ENCODE peak calls at places on chromosomes 2 and 18, in five cellular contexts. One of them, this sample, is unnamed.
A peak's percentile ranks its signal among the peaks of the same experiment; 100 is the strongest.

GRCh38 chr2:27832396-27832795 is 57.8 kb downstream of the RBKS start:
- DNase-seq in A549: no peak
- DNase-seq in tibial artery: no peak
- DNase-seq in endothelial cell of umbilical vein: peak; percentile 78
- DNase-seq in mammary epithelial cell: peak; percentile 57
- DNase-seq in this sample: no peak

GRCh38 chr2:8927510-8928456 is 75.7 kb downstream of the MBOAT2 start:
- DNase-seq in A549: no peak
- DNase-seq in tibial artery: no peak
- DNase-seq in endothelial cell of umbilical vein: no peak
- DNase-seq in mammary epithelial cell: no peak
- DNase-seq in this sample: no peak

GRCh38 chr2:165621086-165621560 is 151.6 kb downstream of the CSRNP3 start:
- DNase-seq in A549: no peak
- DNase-seq in tibial artery: peak; percentile 29
- DNase-seq in endothelial cell of umbilical vein: peak; percentile 95
- DNase-seq in mammary epithelial cell: no peak
- DNase-seq in this sample: no peak

GRCh38 chr2:109238580-109238979 is 109.6 kb downstream of the SH3RF3 start:
- DNase-seq in A549: no peak
- DNase-seq in tibial artery: peak; percentile 85
- DNase-seq in endothelial cell of umbilical vein: peak; percentile 89
- DNase-seq in mammary epithelial cell: peak; percentile 48
- DNase-seq in this sample: peak; percentile 70

GRCh38 chr2:47898089-47898731 is 8.1 kb downstream of the FBXO11 start:
- DNase-seq in A549: no peak
- DNase-seq in tibial artery: no peak
- DNase-seq in endothelial cell of umbilical vein: peak; percentile 51
- DNase-seq in mammary epithelial cell: no peak
- DNase-seq in this sample: no peak

GRCh38 chr18:45760443-45761036 is 36.6 kb downstream of the SLC14A1 start:
- DNase-seq in A549: no peak
- DNase-seq in tibial artery: no peak
- DNase-seq in endothelial cell of umbilical vein: no peak
- DNase-seq in mammary epithelial cell: no peak
- DNase-seq in this sample: no peak

GRCh38 chr2:157866666-157867642 is 9.2 kb downstream of the ACVR1 start:
- DNase-seq in A549: no peak
- DNase-seq in tibial artery: no peak
- DNase-seq in endothelial cell of umbilical vein: no peak
- DNase-seq in mammary epithelial cell: no peak
- DNase-seq in this sample: no peak

GRCh38 chr2:127370010-127370409 is 17.8 kb downstream of the MAP3K2 start:
- DNase-seq in A549: no peak
- DNase-seq in tibial artery: no peak
- DNase-seq in endothelial cell of umbilical vein: no peak
- DNase-seq in mammary epithelial cell: no peak
- DNase-seq in this sample: no peak

GRCh38 chr2:96114903-96115581 is 1.3 kb downstream of the ADRA2B start:
- DNase-seq in A549: no peak
- DNase-seq in tibial artery: no peak
- DNase-seq in endothelial cell of umbilical vein: no peak
- DNase-seq in mammary epithelial cell: no peak
- DNase-seq in this sample: peak; percentile 13

GRCh38 chr18:36335476-36336279 is 38.2 kb downstream of the FHOD3 start:
- DNase-seq in A549: no peak
- DNase-seq in tibial artery: no peak
- DNase-seq in endothelial cell of umbilical vein: no peak
- DNase-seq in mammary epithelial cell: no peak
- DNase-seq in this sample: no peak

GRCh38 chr18:22282311-22283235 is 113.2 kb downstream of the GATA6 start:
- DNase-seq in A549: peak; percentile 92
- DNase-seq in tibial artery: no peak
- DNase-seq in endothelial cell of umbilical vein: peak; percentile 96
- DNase-seq in mammary epithelial cell: peak; percentile 86
- DNase-seq in this sample: no peak

GRCh38 chr2:75605770-75606535 is 40.6 kb upstream of the MRPL19 start:
- DNase-seq in A549: peak; percentile 70
- DNase-seq in tibial artery: no peak
- DNase-seq in endothelial cell of umbilical vein: peak; percentile 82
- DNase-seq in mammary epithelial cell: peak; percentile 95
- DNase-seq in this sample: no peak

GRCh38 chr2:217709496-217710217 is 293.1 kb downstream of the TNS1 start:
- DNase-seq in A549: no peak
- DNase-seq in tibial artery: peak; percentile 9
- DNase-seq in endothelial cell of umbilical vein: no peak
- DNase-seq in mammary epithelial cell: no peak
- DNase-seq in this sample: no peak

GRCh38 chr2:165901595-165901994 is 52.0 kb downstream of the TTC21B start:
- DNase-seq in A549: no peak
- DNase-seq in tibial artery: no peak
- DNase-seq in endothelial cell of umbilical vein: no peak
- DNase-seq in mammary epithelial cell: no peak
- DNase-seq in this sample: no peak

GRCh38 chr18:22828171-22828570 is 105.0 kb upstream of the RBBP8 start:
- DNase-seq in A549: no peak
- DNase-seq in tibial artery: no peak
- DNase-seq in endothelial cell of umbilical vein: no peak
- DNase-seq in mammary epithelial cell: peak; percentile 94
- DNase-seq in this sample: no peak

GRCh38 chr18:44712025-44712424 is 31.3 kb downstream of the SETBP1 start:
- DNase-seq in A549: no peak
- DNase-seq in tibial artery: no peak
- DNase-seq in endothelial cell of umbilical vein: no peak
- DNase-seq in mammary epithelial cell: no peak
- DNase-seq in this sample: no peak
- TF ChIP-seq CTCF in A549: no peak
- TF ChIP-seq CTCF in tibial artery: no peak
- TF ChIP-seq CTCF in endothelial cell of umbilical vein: no peak
- TF ChIP-seq CTCF in mammary epithelial cell: no peak
- TF ChIP-seq CTCF in this sample: no peak

GRCh38 chr2:171165967-171166327 is 5.3 kb upstream of the TLK1 start:
- DNase-seq in A549: no peak
- DNase-seq in tibial artery: no peak
- DNase-seq in endothelial cell of umbilical vein: no peak
- DNase-seq in mammary epithelial cell: no peak
- DNase-seq in this sample: no peak
- H3K4me3 ChIP-seq in A549: no peak overlapping the region
- H3K4me3 ChIP-seq in tibial artery: no peak overlapping the region
- H3K4me3 ChIP-seq in endothelial cell of umbilical vein: no peak overlapping the region
- H3K4me3 ChIP-seq in mammary epithelial cell: no peak overlapping the region
- H3K4me3 ChIP-seq in this sample: no peak overlapping the region

GRCh38 chr18:79507546-79508480 is 112.1 kb downstream of the NFATC1 start:
- DNase-seq in A549: no peak
- DNase-seq in tibial artery: peak; percentile 84
- DNase-seq in endothelial cell of umbilical vein: peak; percentile 92
- DNase-seq in mammary epithelial cell: no peak
- DNase-seq in this sample: peak; percentile 86

GRCh38 chr18:79507076-79507545 is 111.4 kb downstream of the NFATC1 start:
- DNase-seq in A549: no peak
- DNase-seq in tibial artery: peak; percentile 72
- DNase-seq in endothelial cell of umbilical vein: peak; percentile 96
- DNase-seq in mammary epithelial cell: no peak
- DNase-seq in this sample: peak; percentile 86

GRCh38 chr18:79508565-79509535 is 113.1 kb downstream of the NFATC1 start:
- DNase-seq in A549: no peak
- DNase-seq in tibial artery: peak; percentile 26
- DNase-seq in endothelial cell of umbilical vein: no peak
- DNase-seq in mammary epithelial cell: no peak
- DNase-seq in this sample: no peak

GRCh38 chr18:79503891-79504475 is 108.3 kb downstream of the NFATC1 start:
- DNase-seq in A549: no peak
- DNase-seq in tibial artery: peak; percentile 11
- DNase-seq in endothelial cell of umbilical vein: no peak
- DNase-seq in mammary epithelial cell: no peak
- DNase-seq in this sample: no peak

GRCh38 chr18:79506191-79507075 is 110.7 kb downstream of the NFATC1 start:
- DNase-seq in A549: no peak
- DNase-seq in tibial artery: peak; percentile 59
- DNase-seq in endothelial cell of umbilical vein: no peak
- DNase-seq in mammary epithelial cell: no peak
- DNase-seq in this sample: peak; percentile 69
- H3K27ac ChIP-seq in A549: no peak overlapping the region
- H3K27ac ChIP-seq in tibial artery: peak overlapping the region; percentile 88
- H3K27ac ChIP-seq in endothelial cell of umbilical vein: peak overlapping the region; percentile 88
- H3K27ac ChIP-seq in mammary epithelial cell: no peak overlapping the region
- H3K27ac ChIP-seq in this sample: peak overlapping the region; percentile 97

GRCh38 chr2:231467613-231468525 is 3.6 kb upstream of the NCL start:
- DNase-seq in A549: no peak
- DNase-seq in tibial artery: no peak
- DNase-seq in endothelial cell of umbilical vein: no peak
- DNase-seq in mammary epithelial cell: no peak
- DNase-seq in this sample: no peak

GRCh38 chr2:231467016-231467545 is 2.8 kb upstream of the NCL start:
- DNase-seq in A549: no peak
- DNase-seq in tibial artery: no peak
- DNase-seq in endothelial cell of umbilical vein: no peak
- DNase-seq in mammary epithelial cell: no peak
- DNase-seq in this sample: no peak

GRCh38 chr2:231469568-231469920 is 5.3 kb upstream of the NCL start:
- DNase-seq in A549: no peak
- DNase-seq in tibial artery: no peak
- DNase-seq in endothelial cell of umbilical vein: no peak
- DNase-seq in mammary epithelial cell: no peak
- DNase-seq in this sample: no peak

GRCh38 chr2:231472816-231473215 is 8.5 kb upstream of the NCL start:
- DNase-seq in A549: no peak
- DNase-seq in tibial artery: no peak
- DNase-seq in endothelial cell of umbilical vein: no peak
- DNase-seq in mammary epithelial cell: no peak
- DNase-seq in this sample: no peak

DNA sequence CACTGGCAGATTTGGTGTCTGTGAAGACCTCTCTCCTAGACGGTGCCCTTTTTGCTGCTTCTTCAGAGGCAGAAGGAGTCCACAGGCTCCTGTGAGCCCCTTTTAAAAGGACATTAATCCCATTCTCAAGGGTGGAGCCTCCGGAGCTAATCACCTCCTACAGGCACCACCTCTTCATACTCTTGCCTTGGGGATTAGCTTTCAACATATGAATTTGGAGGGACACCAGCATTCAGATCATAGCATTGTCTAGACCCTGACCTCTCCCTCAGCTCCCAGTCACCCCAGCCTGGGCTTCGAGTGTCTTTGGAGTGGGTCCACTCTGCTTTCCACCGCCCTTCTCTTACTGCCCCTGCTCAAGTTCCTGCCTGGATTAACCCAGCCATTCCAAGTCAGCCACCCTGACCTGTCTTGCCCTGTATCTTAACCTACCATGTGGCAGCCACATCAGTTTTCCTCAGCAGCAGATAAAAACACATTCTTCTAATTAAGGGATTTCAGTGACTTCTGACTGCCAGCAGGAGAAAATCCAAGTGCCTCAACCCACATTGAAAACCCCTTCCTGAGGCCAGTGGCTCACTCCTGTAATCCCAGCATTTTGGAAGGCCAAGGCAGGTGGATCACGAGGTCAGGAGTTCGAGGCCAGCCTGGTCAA is 6.1 kb upstream of the NCL start:
- DNase-seq in A549: no peak
- DNase-seq in tibial artery: no peak
- DNase-seq in endothelial cell of umbilical vein: no peak
- DNase-seq in mammary epithelial cell: no peak
- DNase-seq in this sample: no peak
- TF ChIP-seq CTCF in A549: no peak
- TF ChIP-seq CTCF in tibial artery: no peak
- TF ChIP-seq CTCF in endothelial cell of umbilical vein: no peak
- TF ChIP-seq CTCF in mammary epithelial cell: no peak
- TF ChIP-seq CTCF in this sample: no peak

GRCh38 chr18:26551217-26551708 is 2.9 kb upstream of the KCTD1 start:
- DNase-seq in A549: no peak
- DNase-seq in tibial artery: no peak
- DNase-seq in endothelial cell of umbilical vein: no peak
- DNase-seq in mammary epithelial cell: peak; percentile 71
- DNase-seq in this sample: no peak
- H3K4me3 ChIP-seq in A549: no peak overlapping the region
- H3K4me3 ChIP-seq in tibial artery: peak overlapping the region; percentile 77
- H3K4me3 ChIP-seq in endothelial cell of umbilical vein: no peak overlapping the region
- H3K4me3 ChIP-seq in mammary epithelial cell: no peak overlapping the region
- H3K4me3 ChIP-seq in this sample: peak overlapping the region; percentile 81

This sample was measured in left ventricle myocardium inferior.